ENCODE peak calls at places on chromosomes 2 and 18, in five cellular contexts. Y is HEK293T, Z is SK-N-SH, G is GM12878, T is K562. U is an unnamed sample.

GRCh38 chr18:48800479-48800876 is 150.3 kb downstream of the SMAD7 start:
- DNase-seq in Y (no peak), Z (no peak), G (no peak), T (no peak), U (no peak)

GRCh38 chr2:120876526-120877280 is 141.0 kb downstream of the GLI2 start:
- DNase-seq in Y (no peak), Z (no peak), G (no peak), T (no peak), U (no peak)

GRCh38 chr18:50953822-50954221 is 14.0 kb upstream of the ELAC1 start:
- DNase-seq in Y (no peak), Z (no peak), G (no peak), T (peak), U (no peak)

GRCh38 chr2:22035333-22035964 is 911.7 kb downstream of the TDRD15 start:
- DNase-seq in Y (no peak), Z (peak), G (no peak), T (no peak), U (no peak)

GRCh38 chr2:23381084-23381483 is 3.9 kb upstream of the KLHL29 start:
- DNase-seq in Y (no peak), Z (no peak), G (peak), T (no peak), U (peak)

GRCh38 chr18:8858888-8859511 is 153.6 kb downstream of the MTCL1 start:
- DNase-seq in Y (no peak), Z (no peak), G (no peak), T (peak), U (no peak)

GRCh38 chr18:3910507-3910906 is 460.5 kb downstream of the TGIF1 start:
- DNase-seq in Y (no peak), Z (no peak), G (no peak), T (no peak), U (no peak)

GRCh38 chr18:66210875-66211274 is 393.0 kb downstream of the CDH19 start:
- DNase-seq in Y (no peak), Z (no peak), G (no peak), T (no peak), U (no peak)

GRCh38 chr2:201257941-201258665 is 2.2 kb upstream of the CASP8 start:
- DNase-seq in Y (no peak), Z (no peak), G (peak), T (peak), U (peak)

GRCh38 chr2:241545113-241545512 is 13.4 kb upstream of the BOK start:
- DNase-seq in Y (no peak), Z (no peak), G (no peak), T (no peak), U (no peak)

GRCh38 chr2:94956797-94957391 is 68.6 kb upstream of the MAL start:
- DNase-seq in Y (peak), Z (peak), G (no peak), T (peak), U (peak)
- TF ChIP-seq FOXM1 in Y (no peak), Z (no peak), G (no peak), T (no peak), U (no peak)

GRCh38 chr18:13298262-13298661 is 79.7 kb downstream of the LDLRAD4 start:
- DNase-seq in Y (no peak), Z (no peak), G (no peak), T (no peak), U (no peak)

GRCh38 chr18:13302611-13303267 is 84.2 kb downstream of the LDLRAD4 start:
- DNase-seq in Y (no peak), Z (no peak), G (no peak), T (no peak), U (no peak)

GRCh38 chr18:13300796-13301195 is 82.2 kb downstream of the LDLRAD4 start:
- DNase-seq in Y (no peak), Z (no peak), G (no peak), T (no peak), U (no peak)

GRCh38 chr18:13301691-13302469 is 83.3 kb downstream of the LDLRAD4 start:
- DNase-seq in Y (no peak), Z (no peak), G (no peak), T (no peak), U (no peak)

GRCh38 chr18:13300029-13300428 is 81.5 kb downstream of the LDLRAD4 start:
- DNase-seq in Y (no peak), Z (peak), G (no peak), T (no peak), U (no peak)
- TF ChIP-seq FOXM1 in Y (no peak), Z (no peak), G (no peak), T (no peak), U (no peak)

DNA sequence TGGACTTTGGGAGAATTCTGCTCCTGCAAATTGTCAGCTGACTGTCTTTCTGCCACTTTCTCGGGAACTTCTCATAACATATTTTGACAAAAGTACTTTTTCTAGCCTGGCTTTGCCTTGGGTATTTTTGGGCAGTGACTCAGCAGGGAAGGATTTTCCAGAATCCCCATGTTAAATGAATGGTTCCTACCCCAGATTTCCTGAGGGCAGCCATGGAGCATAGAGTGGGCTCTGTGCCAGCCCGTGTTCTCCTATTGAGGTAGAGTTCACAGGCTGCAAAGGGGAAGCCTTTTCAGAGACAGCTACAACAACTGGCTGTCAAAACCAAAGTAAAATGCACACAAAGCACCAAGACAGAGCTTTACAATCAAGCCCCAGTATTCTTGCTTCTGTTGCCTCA is 59.8 kb downstream of the BMP10 start:
- DNase-seq in Y (no peak), Z (no peak), G (no peak), T (no peak), U (no peak)
- TF ChIP-seq FOXM1 in Y (no peak), Z (no peak), G (no peak), T (no peak), U (no peak)

GRCh38 chr2:115573756-115574155 is 1131.3 kb downstream of the DPP10 start:
- DNase-seq in Y (no peak), Z (no peak), G (no peak), T (no peak), U (no peak)
- TF ChIP-seq FOXM1 in Y (no peak), Z (no peak), G (no peak), T (no peak), U (no peak)

GRCh38 chr2:145116834-145117233 is 596.9 kb upstream of the ZEB2 start:
- DNase-seq in Y (no peak), Z (no peak), G (no peak), T (no peak), U (no peak)

GRCh38 chr2:145114726-145115125 is 594.8 kb upstream of the ZEB2 start:
- DNase-seq in Y (no peak), Z (no peak), G (no peak), T (no peak), U (no peak)

GRCh38 chr2:145123606-145124005 is 603.7 kb upstream of the ZEB2 start:
- DNase-seq in Y (no peak), Z (peak), G (no peak), T (no peak), U (no peak)

DNA sequence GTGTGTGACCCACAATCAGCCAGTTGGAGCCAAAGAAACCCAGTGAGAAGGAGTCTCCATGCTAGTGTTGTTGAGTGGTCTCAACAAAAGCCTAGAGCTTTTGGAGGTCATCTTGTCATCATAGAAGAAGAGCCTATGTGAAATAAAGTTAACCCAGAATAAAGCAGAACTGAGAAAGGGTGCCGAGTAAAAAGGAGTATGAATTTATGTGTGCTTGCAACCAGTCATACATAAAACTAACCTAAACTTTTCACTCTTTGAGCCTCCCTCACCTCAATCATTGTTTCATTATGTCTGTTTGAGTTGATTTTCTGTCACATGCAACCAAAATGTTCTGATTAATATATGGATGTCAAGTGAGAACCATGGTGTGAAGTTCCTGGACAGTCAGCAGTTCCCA is 599.3 kb upstream of the ZEB2 start:
- DNase-seq in Y (no peak), Z (no peak), G (no peak), T (no peak), U (no peak)
- TF ChIP-seq FOXM1 in Y (no peak), Z (no peak), G (no peak), T (no peak), U (no peak)

GRCh38 chr18:79345366-79345765 is 50.4 kb upstream of the NFATC1 start:
- DNase-seq in Y (no peak), Z (no peak), G (no peak), T (no peak), U (no peak)
- TF ChIP-seq FOXM1 in Y (no peak), Z (no peak), G (no peak), T (no peak), U (no peak)

GRCh38 chr18:68426731-68427315 is 288.1 kb downstream of the TMX3 start:
- DNase-seq in Y (no peak), Z (no peak), G (no peak), T (no peak), U (no peak)

GRCh38 chr18:68429111-68429510 is 285.8 kb downstream of the TMX3 start:
- DNase-seq in Y (no peak), Z (no peak), G (no peak), T (no peak), U (no peak)

GRCh38 chr18:68429809-68430208 is 285.1 kb downstream of the TMX3 start:
- DNase-seq in Y (no peak), Z (no peak), G (no peak), T (no peak), U (no peak)

GRCh38 chr18:68428666-68429065 is 286.2 kb downstream of the TMX3 start:
- DNase-seq in Y (no peak), Z (no peak), G (no peak), T (no peak), U (no peak)

GRCh38 chr18:68428026-68428425 is 286.9 kb downstream of the TMX3 start:
- DNase-seq in Y (no peak), Z (no peak), G (no peak), T (no peak), U (no peak)
- TF ChIP-seq FOXM1 in Y (no peak), Z (no peak), G (no peak), T (no peak), U (no peak)

DNA sequence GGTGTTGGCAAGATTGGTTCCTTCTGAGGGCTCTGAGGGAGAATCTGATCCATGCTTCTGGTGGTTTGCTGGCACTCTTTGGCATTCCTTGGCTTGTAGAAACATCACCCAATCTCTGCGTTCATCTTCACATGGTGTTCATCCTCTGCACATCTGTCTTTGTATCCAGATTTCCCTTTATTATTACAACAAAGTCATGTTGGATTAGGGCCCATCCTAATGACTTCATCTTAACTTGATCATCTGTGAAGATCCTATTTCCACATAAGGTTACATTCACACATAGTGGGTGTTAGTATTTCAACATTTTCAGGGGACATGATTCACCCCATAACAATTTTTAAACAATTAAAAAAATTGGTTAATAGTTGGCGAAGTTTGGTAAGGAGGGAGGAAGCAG is 177.4 kb upstream of the CWC22 start:
- DNase-seq in Y (no peak), Z (no peak), G (no peak), T (no peak), U (no peak)
- TF ChIP-seq FOXM1 in Y (no peak), Z (no peak), G (no peak), T (no peak), U (no peak)

GRCh38 chr2:96090181-96090500 is 26.2 kb downstream of the ADRA2B start:
- DNase-seq in Y (no peak), Z (no peak), G (no peak), T (peak), U (no peak)

GRCh38 chr2:96090527-96090926 is 25.8 kb downstream of the ADRA2B start:
- DNase-seq in Y (no peak), Z (no peak), G (no peak), T (no peak), U (no peak)

GRCh38 chr2:96092580-96092877 is 23.8 kb downstream of the ADRA2B start:
- DNase-seq in Y (no peak), Z (no peak), G (no peak), T (no peak), U (no peak)

GRCh38 chr2:96091711-96092579 is 24.4 kb downstream of the ADRA2B start:
- DNase-seq in Y (no peak), Z (no peak), G (no peak), T (no peak), U (no peak)

GRCh38 chr2:96091141-96091710 is 25.1 kb downstream of the ADRA2B start:
- DNase-seq in Y (no peak), Z (no peak), G (no peak), T (no peak), U (no peak)
- TF ChIP-seq FOXM1 in Y (no peak), Z (no peak), G (no peak), T (no peak), U (no peak)

U was measured in HepG2.